ENCODE peak calls at places on chromosomes 13 and 19, in four cellular contexts. S, K, M and Y are unnamed samples.
A peak's percentile ranks its signal among the peaks of the same experiment; 100 is the strongest.

GRCh38 chr19:51448011-51448744 is 10.1 kb downstream of the SIGLEC8 start:
- DNase-seq in K (no peak), S (no peak), M (no peak), Y (no peak)

GRCh38 chr19:5718579-5719273 is 1.2 kb downstream of the LONP1 start:
- DNase-seq in S (peak; percentile 5), M (peak; percentile 41), K (peak; percentile 27), Y (no peak)

GRCh38 chr19:21158523-21159135 is 16.8 kb downstream of the ZNF431 start:
- DNase-seq in K (no peak), M (no peak), S (no peak), Y (no peak)

GRCh38 chr19:1214862-1215731 is 9.5 kb downstream of the STK11 start:
- DNase-seq in M (no peak), K (no peak), S (no peak), Y (no peak)

GRCh38 chr13:51423766-51424165 is 29.1 kb downstream of the INTS6 start:
- DNase-seq in S (no peak), K (no peak), M (no peak), Y (no peak)

GRCh38 chr19:4538601-4538954 is 1.3 kb downstream of the LRG1 start:
- DNase-seq in S (no peak), M (no peak), K (no peak), Y (no peak)

GRCh38 chr19:38727868-38728660 is 16.2 kb downstream of the CAPN12 start:
- DNase-seq in M (peak; percentile 69), K (no peak), S (no peak), Y (no peak)

GRCh38 chr19:7868671-7869452 is 5.3 kb downstream of the PRR36 start:
- DNase-seq in M (peak; percentile 81), S (peak; percentile 13), K (peak; percentile 87), Y (peak; percentile 97)

GRCh38 chr13:94706854-94707399 is 5.4 kb downstream of the SOX21 start:
- DNase-seq in K (no peak), S (no peak), M (no peak), Y (peak; percentile 54)

GRCh38 chr19:13838943-13839192 is 38.1 kb upstream of the NANOS3 start:
- DNase-seq in M (peak; percentile 63), K (no peak), S (no peak), Y (no peak)

GRCh38 chr13:50989476-50989875 is 79.9 kb downstream of the RNASEH2B start:
- DNase-seq in S (no peak), M (no peak), K (peak; percentile 14), Y (peak; percentile 71)

GRCh38 chr13:110129539-110130186 is 177.3 kb downstream of the COL4A1 start:
- DNase-seq in M (no peak), S (no peak), K (no peak), Y (no peak)

GRCh38 chr19:55494172-55494761 is 6.0 kb downstream of the SSC5D start:
- DNase-seq in M (peak; percentile 81), K (no peak), S (no peak), Y (no peak)

GRCh38 chr13:109096101-109096500 is 466.7 kb downstream of the MYO16 start:
- DNase-seq in S (no peak), K (no peak), M (no peak), Y (no peak)

GRCh38 chr19:8663920-8664670 is 33.7 kb downstream of the NFILZ start:
- DNase-seq in M (peak; percentile 44), K (no peak), S (no peak), Y (peak; percentile 53)

GRCh38 chr19:11754663-11755062 is 12.1 kb upstream of the ZNF441 start:
- DNase-seq in K (no peak), S (no peak), M (no peak), Y (no peak)

GRCh38 chr13:65553328-65553727 is 1676.8 kb downstream of the PCDH9 start:
- DNase-seq in K (no peak), M (no peak), S (no peak), Y (no peak)

GRCh38 chr19:41646589-41647204 is 19.8 kb upstream of the CEACAM4 start:
- DNase-seq in M (peak; percentile 60), K (no peak), S (no peak), Y (peak; percentile 78)

GRCh38 chr13:87669379-87669978 is 1.7 kb upstream of the SLITRK5 start:
- DNase-seq in K (peak; percentile 9), S (no peak), M (peak; percentile 9), Y (peak; percentile 76)

GRCh38 chr19:8342316-8342683 is 762 bp downstream of the KANK3 start:
- DNase-seq in K (no peak), S (no peak), M (no peak), Y (peak; percentile 46)

GRCh38 chr19:51593138-51593890 is 22.2 kb downstream of the ZNF175 start:
- DNase-seq in S (no peak), M (peak; percentile 20), K (no peak), Y (peak; percentile 11)

GRCh38 chr19:13091400-13092161 is 11.1 kb downstream of the LYL1 start:
- DNase-seq in K (no peak), M (no peak), S (no peak), Y (peak; percentile 73)

GRCh38 chr13:39490136-39490535 is 112.9 kb downstream of the LHFPL6 start:
- DNase-seq in K (no peak), M (no peak), S (no peak), Y (peak; percentile 96)

GRCh38 chr19:30130356-30131122 is 188.5 kb downstream of the URI1 start:
- DNase-seq in M (no peak), S (no peak), K (no peak), Y (no peak)

GRCh38 chr19:15779756-15780476 is 7.5 kb upstream of the OR10H5 start:
- DNase-seq in M (no peak), S (no peak), K (peak; percentile 45), Y (no peak)

GRCh38 chr19:10061717-10062310 is 24.3 kb upstream of the SHFL start:
- DNase-seq in K (no peak), M (peak; percentile 83), S (no peak), Y (peak; percentile 69)

GRCh38 chr19:7842661-7843294 is 12.8 kb downstream of the EVI5L start:
- DNase-seq in M (no peak), K (no peak), S (no peak), Y (no peak)

GRCh38 chr19:43554317-43554895 is 20.9 kb downstream of the XRCC1 start:
- DNase-seq in K (no peak), S (no peak), M (no peak), Y (no peak)

GRCh38 chr19:57633832-57634131 is 814 bp downstream of the ZNF211 start:
- DNase-seq in K (no peak), M (no peak), S (no peak), Y (peak; percentile 37)

GRCh38 chr13:21478881-21479808 is 20.0 kb upstream of the ZDHHC20 start:
- DNase-seq in M (peak; percentile 18), K (peak; percentile 72), S (no peak), Y (peak; percentile 87)

GRCh38 chr13:98285852-98286594 is 109.0 kb upstream of the RNF113B start:
- DNase-seq in K (no peak), S (no peak), M (no peak), Y (no peak)

GRCh38 chr19:2863818-2864217 is 3.3 kb upstream of the ZNF556 start:
- DNase-seq in K (no peak), M (no peak), S (no peak), Y (no peak)

GRCh38 chr19:2869618-2870017 is 2.5 kb downstream of the ZNF556 start:
- DNase-seq in K (peak; percentile 57), M (no peak), S (no peak), Y (no peak)

GRCh38 chr19:2866495-2867024 is 575 bp upstream of the ZNF556 start:
- DNase-seq in M (no peak), S (no peak), K (no peak), Y (no peak)

GRCh38 chr19:2865334-2866221 is 1.6 kb upstream of the ZNF556 start:
- DNase-seq in M (peak; percentile 55), S (no peak), K (peak; percentile 49), Y (no peak)

DNA sequence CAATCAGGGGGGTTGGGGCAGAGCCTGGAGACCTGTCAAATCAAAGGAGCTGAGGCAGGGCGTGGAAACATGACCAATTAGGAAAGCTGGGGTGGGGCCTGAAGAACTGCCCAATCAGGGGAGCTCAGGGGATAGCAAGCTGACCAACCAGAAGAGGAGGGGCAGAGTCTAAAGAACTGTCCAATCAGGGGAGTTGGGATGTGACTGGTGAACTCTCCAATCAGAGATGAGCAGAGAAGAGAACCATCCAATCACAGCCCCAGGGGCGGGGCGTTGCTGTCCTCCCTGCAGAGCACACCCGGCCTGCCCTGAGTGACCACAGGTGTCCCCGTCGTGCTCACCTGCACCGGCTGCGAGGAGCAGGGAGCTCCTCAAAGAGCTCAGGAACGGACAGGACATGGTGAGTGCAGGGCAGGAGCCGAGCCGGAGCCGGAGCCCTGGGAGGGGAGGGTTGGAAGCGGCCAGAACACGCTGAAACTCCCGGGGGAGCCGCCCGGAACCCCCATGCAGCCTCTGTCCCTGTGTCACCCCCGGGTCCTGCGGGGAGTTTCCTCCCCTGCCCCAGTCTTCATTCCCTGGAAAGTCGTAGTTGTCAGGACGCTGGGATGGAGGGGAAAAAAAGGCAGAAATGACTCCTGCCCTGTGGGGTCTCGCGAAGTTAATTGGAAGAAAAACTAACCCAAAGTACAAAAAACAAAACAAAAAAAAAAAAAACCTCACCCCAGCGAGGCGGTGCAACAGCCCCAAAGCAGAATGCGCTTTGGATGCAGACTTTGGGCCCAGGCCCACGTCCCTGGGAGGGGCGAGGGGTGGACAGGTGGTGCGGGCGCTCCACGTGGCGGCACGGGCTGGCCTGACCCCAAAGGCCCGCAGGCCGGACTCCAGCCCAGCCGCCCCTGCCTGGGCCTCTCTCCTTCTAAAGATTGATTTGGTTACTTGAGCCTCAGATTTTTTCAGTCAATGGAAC is at the start of gene ZNF556:
- DNase-seq in S (no peak), M (peak; percentile 64), K (peak; percentile 100), Y (peak; percentile 7)
- TF ChIP-seq EZH2 in S (no peak), M (no peak), K (no peak), Y (no peak)

DNA sequence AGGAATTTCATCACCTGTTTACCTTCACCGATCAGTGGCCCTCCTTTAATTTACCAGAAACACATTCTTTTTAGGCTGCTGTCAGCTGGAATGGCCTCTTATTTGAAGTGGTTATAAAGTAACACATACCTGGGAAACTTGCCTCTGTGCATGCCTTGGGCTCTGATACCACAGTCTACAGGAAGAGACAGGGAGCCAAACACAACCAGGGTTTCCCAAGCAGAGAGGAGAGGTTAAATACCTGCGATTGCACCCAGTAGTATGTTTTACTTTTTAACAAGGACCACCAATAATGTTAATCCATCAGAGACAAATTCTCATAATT is 444.0 kb upstream of the SGCG start:
- DNase-seq in M (no peak), K (no peak), S (no peak), Y (no peak)
- TF ChIP-seq JUNB in M (no peak), K (no peak), S (no peak), Y (no peak)

DNA sequence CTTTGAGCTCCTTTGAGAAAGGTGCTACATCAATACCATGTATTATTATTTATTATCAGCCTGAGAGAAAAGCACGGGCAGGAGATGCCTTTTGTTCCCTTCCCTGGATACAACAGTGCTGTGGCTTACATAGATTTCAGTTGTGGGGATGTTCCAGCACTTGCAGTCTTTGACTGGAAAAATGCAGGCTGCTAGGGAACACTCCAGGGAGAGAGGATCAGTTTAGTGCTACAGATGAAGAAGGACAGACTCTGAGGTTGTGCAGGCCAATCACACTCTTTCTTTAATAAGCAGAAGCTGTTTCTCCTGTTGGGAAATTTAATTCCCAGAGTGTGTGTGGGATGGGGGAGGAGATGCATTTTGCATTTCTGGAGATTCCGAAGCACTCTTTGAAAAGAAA is 94.5 kb upstream of the OBI1 start:
- DNase-seq in S (no peak), K (no peak), M (no peak), Y (no peak)
- H3K27ac ChIP-seq in S (no peak overlapping the region), K (no peak overlapping the region), M (no peak overlapping the region), Y (no peak overlapping the region)

GRCh38 chr13:112063309-112063626 is 3.7 kb upstream of the SOX1 start:
- DNase-seq in M (no peak), S (no peak), K (no peak), Y (no peak)
- TF ChIP-seq EZH2 in M (no peak), S (no peak), K (no peak), Y (peak; percentile 98)

GRCh38 chr19:28635962-28636629 is 576.9 kb downstream of the UQCRFS1 start:
- DNase-seq in M (no peak), S (no peak), K (no peak), Y (no peak)
- TF ChIP-seq JUNB in M (no peak), S (no peak), K (no peak), Y (no peak)